ENCODE peak calls at places on chromosome 22, in ten cellular contexts. D is cardiac fibroblast, W is upper lobe of right lung, O is heart right ventricle, T is A549, B is dorsolateral prefrontal cortex, H is epithelial cell of proximal tubule, P is GM12864, M is Caco-2, R is AG09309. G is an unnamed sample.

GRCh38 chr22:25673721-25674120 is 68.3 kb upstream of the MYO18B start:
- DNase-seq in D (no peak), W (no peak), O (no peak), T (no peak), B (no peak), H (no peak), P (no peak), M (no peak), R (no peak), G (no peak)

GRCh38 chr22:45582955-45583320 is 80.3 kb downstream of the FBLN1 start:
- DNase-seq in D (no peak), W (no peak), O (no peak), T (no peak), B (no peak), H (no peak), P (no peak), M (no peak), R (no peak), G (no peak)

GRCh38 chr22:19887251-19887985 is 32.7 kb upstream of the GNB1L start:
- DNase-seq in D (no peak), W (no peak), O (no peak), T (no peak), B (no peak), H (no peak), P (no peak), M (no peak), R (no peak), G (no peak)

GRCh38 chr22:39567135-39567946 is 3.2 kb upstream of the CACNA1I start:
- DNase-seq in D (no peak), W (no peak), O (no peak), T (no peak), B (no peak), H (no peak), P (no peak), M (no peak), R (no peak), G (no peak)

GRCh38 chr22:50518628-50519027 is 6.8 kb downstream of the SCO2 start:
- DNase-seq in D (no peak), W (no peak), O (no peak), T (no peak), B (no peak), H (no peak), P (no peak), M (no peak), R (no peak), G (no peak)

GRCh38 chr22:41197046-41197807 is 7.9 kb upstream of the L3MBTL2 start:
- DNase-seq in D (peak), W (peak), O (peak), T (peak), B (peak), H (no peak), P (no peak), M (peak), R (no peak), G (peak)

GRCh38 chr22:46609175-46609690 is 11.0 kb upstream of the GRAMD4 start:
- DNase-seq in D (no peak), W (no peak), O (no peak), T (no peak), B (no peak), H (no peak), P (no peak), M (no peak), R (no peak), G (no peak)

GRCh38 chr22:37563153-37564081 is 3.1 kb downstream of the CDC42EP1 start:
- DNase-seq in D (peak), W (peak), O (peak), T (peak), B (peak), H (peak), P (no peak), M (peak), R (peak), G (no peak)

GRCh38 chr22:50481440-50482106 is at the start of gene ADM2:
- DNase-seq in D (peak), W (peak), O (no peak), T (peak), B (no peak), H (no peak), P (no peak), M (peak), R (no peak), G (no peak)

GRCh38 chr22:30861688-30862552 is 106.7 kb downstream of the MORC2 start:
- DNase-seq in D (no peak), W (peak), O (no peak), T (no peak), B (no peak), H (no peak), P (no peak), M (no peak), R (no peak), G (no peak)

GRCh38 chr22:50739894-50740293 is 1.9 kb downstream of the ACR start:
- DNase-seq in D (no peak), W (peak), O (no peak), T (no peak), B (no peak), H (no peak), P (no peak), M (no peak), R (no peak), G (no peak)

GRCh38 chr22:49436056-49436455 is 391.6 kb downstream of the BRD1 start:
- DNase-seq in D (no peak), W (no peak), O (no peak), T (no peak), B (no peak), H (no peak), P (no peak), M (no peak), R (no peak), G (no peak)

GRCh38 chr22:31210830-31211503 is 1.1 kb upstream of the LIMK2 start:
- DNase-seq in D (peak), W (no peak), O (peak), T (no peak), B (no peak), H (no peak), P (no peak), M (no peak), R (no peak), G (no peak)

GRCh38 chr22:44536411-44536810 is 38.4 kb upstream of the RTL6 start:
- DNase-seq in D (no peak), W (no peak), O (no peak), T (no peak), B (no peak), H (no peak), P (no peak), M (no peak), R (no peak), G (no peak)
- H3K4me3 ChIP-seq in D (no peak), W (no peak), O (no peak), T (no peak), B (no peak), H (no peak), P (no peak), M (no peak), R (no peak), G (no peak)

GRCh38 chr22:27724181-27724580 is 77.4 kb downstream of the MN1 start:
- DNase-seq in D (no peak), W (no peak), O (no peak), T (no peak), B (no peak), H (no peak), P (no peak), M (no peak), R (no peak), G (no peak)

GRCh38 chr22:27724706-27725105 is 76.8 kb downstream of the MN1 start:
- DNase-seq in D (no peak), W (no peak), O (no peak), T (no peak), B (no peak), H (no peak), P (no peak), M (no peak), R (no peak), G (no peak)

GRCh38 chr22:27723708-27724107 is 77.8 kb downstream of the MN1 start:
- DNase-seq in D (no peak), W (no peak), O (no peak), T (no peak), B (no peak), H (no peak), P (no peak), M (no peak), R (no peak), G (no peak)

GRCh38 chr22:27720860-27721259 is 80.7 kb downstream of the MN1 start:
- DNase-seq in D (no peak), W (peak), O (no peak), T (no peak), B (no peak), H (peak), P (no peak), M (no peak), R (no peak), G (no peak)

DNA sequence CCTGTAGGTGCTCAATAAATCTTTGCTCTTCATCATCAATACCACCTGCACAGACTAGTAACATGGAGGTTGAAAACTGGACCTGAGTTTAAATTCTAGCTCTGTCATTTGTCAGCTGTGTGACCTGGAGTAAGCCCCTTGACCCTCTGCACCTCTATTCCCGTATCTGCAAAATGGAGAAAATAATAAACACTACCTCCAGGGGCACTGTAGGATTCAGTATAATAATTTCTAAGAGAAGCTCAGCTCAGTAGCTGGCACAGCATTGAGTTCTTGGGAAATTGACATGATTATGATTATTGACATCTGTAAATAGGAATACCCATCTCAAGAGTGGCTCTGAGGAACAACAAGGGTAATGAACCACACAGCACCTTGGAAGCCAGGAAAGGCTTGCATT is 78.4 kb downstream of the MN1 start:
- DNase-seq in D (no peak), W (no peak), O (no peak), T (no peak), B (no peak), H (no peak), P (no peak), M (no peak), R (no peak), G (no peak)
- TF ChIP-seq CTCF in D (peak), W (no peak), O (peak), T (peak), B (no peak), H (peak), P (no peak), M (peak), R (no peak), G (no peak)

DNA sequence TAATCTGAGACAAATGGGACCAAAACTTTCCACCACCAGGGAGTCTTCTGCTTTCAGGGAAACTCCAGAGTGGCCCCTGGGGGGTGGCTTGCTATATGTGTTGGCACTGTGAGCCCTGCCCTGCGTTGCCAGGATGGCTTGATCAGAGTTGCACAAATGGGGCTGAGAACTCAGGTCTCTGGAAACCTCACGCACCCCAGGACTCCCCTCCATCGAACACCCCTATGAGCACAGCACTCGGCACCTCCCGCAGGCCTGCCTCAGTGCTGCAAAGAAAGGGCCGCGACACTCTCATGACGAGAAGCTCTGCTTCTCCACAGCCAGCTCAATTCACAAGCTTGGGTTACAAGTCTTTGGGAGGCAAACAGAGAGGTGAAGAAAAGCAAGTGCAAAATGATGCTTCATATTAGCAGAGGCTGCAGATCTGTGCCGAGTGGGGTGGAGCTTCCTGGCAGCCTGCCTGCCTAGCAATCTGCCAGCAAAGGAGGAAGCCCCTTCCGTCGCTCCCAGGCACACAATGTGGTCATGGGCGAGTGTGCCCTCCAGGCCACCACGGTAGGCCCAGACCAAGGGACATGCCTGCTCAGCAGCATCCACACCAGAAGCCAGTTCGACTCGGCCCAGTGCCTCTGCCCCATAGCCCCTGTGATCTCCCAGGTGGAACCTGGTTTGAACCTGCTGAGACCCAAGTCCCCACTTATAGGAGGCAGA is 55.7 kb downstream of the MYH9 start:
- DNase-seq in D (peak), W (peak), O (peak), T (peak), B (no peak), H (no peak), P (no peak), M (no peak), R (no peak), G (peak)
- H3K4me3 ChIP-seq in D (peak), W (peak), O (peak), T (no peak), B (no peak), H (no peak), P (peak), M (no peak), R (no peak), G (peak)

DNA sequence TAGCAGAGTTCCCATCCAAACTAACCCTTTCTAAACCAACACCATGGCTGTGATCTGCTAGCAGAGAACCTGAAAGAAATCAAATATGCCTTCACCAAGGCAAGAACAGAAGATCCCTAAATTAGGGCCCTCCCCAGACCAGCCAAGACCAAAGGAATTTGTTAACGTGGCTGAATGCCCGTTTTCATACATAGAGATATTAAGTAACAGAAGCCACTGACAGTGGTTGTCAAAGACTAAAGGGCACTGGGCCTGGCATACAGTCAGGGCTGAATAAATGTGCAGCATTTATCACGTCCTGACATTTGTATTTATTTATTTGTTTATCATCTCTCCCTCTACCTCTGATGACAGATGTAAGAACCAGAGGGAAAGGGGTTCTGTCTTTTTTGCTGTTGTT is 271.8 kb downstream of the LARGE1 start:
- DNase-seq in D (no peak), W (no peak), O (peak), T (no peak), B (no peak), H (no peak), P (no peak), M (no peak), R (no peak), G (no peak)
- TF ChIP-seq CTCF in D (no peak), W (no peak), O (no peak), T (no peak), B (no peak), H (no peak), P (no peak), M (no peak), R (no peak), G (no peak)

GRCh38 chr22:23789638-23790037 is 2.9 kb downstream of the SMARCB1 start:
- DNase-seq in D (no peak), W (no peak), O (no peak), T (no peak), B (no peak), H (no peak), P (no peak), M (no peak), R (no peak), G (no peak)
- H3K4me3 ChIP-seq in D (no peak), W (no peak), O (no peak), T (no peak), B (no peak), H (no peak), P (no peak), M (no peak), R (no peak), G (no peak)

GRCh38 chr22:28772633-28773460 is at the start of gene CCDC117:
- DNase-seq in D (peak), W (peak), O (peak), T (peak), B (peak), H (peak), P (peak), M (peak), R (peak), G (peak)
- TF ChIP-seq CTCF in D (no peak), W (peak), O (peak), T (peak), B (no peak), H (no peak), P (peak), M (no peak), R (no peak), G (no peak)

GRCh38 chr22:35973388-35973787 is 55.2 kb downstream of the RBFOX2 start:
- DNase-seq in D (no peak), W (no peak), O (no peak), T (no peak), B (no peak), H (no peak), P (no peak), M (peak), R (no peak), G (no peak)

GRCh38 chr22:35970601-35971417 is 57.8 kb downstream of the RBFOX2 start:
- DNase-seq in D (no peak), W (no peak), O (no peak), T (no peak), B (no peak), H (no peak), P (no peak), M (no peak), R (no peak), G (no peak)

GRCh38 chr22:35967046-35967397 is 61.6 kb downstream of the RBFOX2 start:
- DNase-seq in D (no peak), W (no peak), O (no peak), T (no peak), B (no peak), H (no peak), P (no peak), M (no peak), R (no peak), G (no peak)

GRCh38 chr22:35972559-35972958 is 56.1 kb downstream of the RBFOX2 start:
- DNase-seq in D (no peak), W (no peak), O (no peak), T (no peak), B (no peak), H (no peak), P (no peak), M (no peak), R (no peak), G (no peak)

GRCh38 chr22:35971418-35972119 is 57.1 kb downstream of the RBFOX2 start:
- DNase-seq in D (peak), W (no peak), O (peak), T (no peak), B (no peak), H (no peak), P (no peak), M (no peak), R (peak), G (no peak)
- H3K4me3 ChIP-seq in D (no peak), W (no peak), O (no peak), T (no peak), B (no peak), H (no peak), P (no peak), M (no peak), R (no peak), G (no peak)